ENCODE peak calls at places on chromosomes 12 and 14, in eight cellular contexts. G is body of pancreas, M is A549, S is Peyer's patch, J is adrenal gland, B is tibial nerve, U is right lobe of liver, V is spleen. E is an unnamed sample.

GRCh38 chr12:75020068-75020557 is 189.5 kb downstream of the KCNC2 start:
- DNase-seq in V (no peak), J (no peak), G (no peak), S (no peak), M (no peak), U (no peak), B (no peak), E (no peak)

GRCh38 chr12:571795-572531 is 91.3 kb downstream of the NINJ2 start:
- DNase-seq in B (no peak), S (peak; percentile 48), G (no peak), V (no peak), M (peak; percentile 55), U (no peak), J (peak; percentile 63), E (no peak)

GRCh38 chr12:64103821-64104220 is 118.3 kb downstream of the KICS2 start:
- DNase-seq in V (no peak), B (no peak), S (no peak), J (no peak), G (no peak), U (no peak), M (no peak), E (no peak)

GRCh38 chr12:27595231-27595642 is 71.2 kb downstream of the PPFIBP1 start:
- DNase-seq in U (no peak), V (no peak), B (peak; percentile 92), M (no peak), J (peak; percentile 48), G (peak; percentile 53), S (no peak), E (no peak)

GRCh38 chr14:102849522-102850379 is 72.5 kb downstream of the TRAF3 start:
- DNase-seq in J (no peak), U (no peak), S (peak; percentile 66), M (no peak), G (no peak), V (no peak), B (no peak), E (peak; percentile 30)

GRCh38 chr14:93456356-93456755 is 25.6 kb downstream of the UNC79 start:
- DNase-seq in V (no peak), M (no peak), U (no peak), S (no peak), G (no peak), J (no peak), B (no peak), E (no peak)

GRCh38 chr14:65639216-65639615 is 226.7 kb downstream of the FUT8 start:
- DNase-seq in M (no peak), U (no peak), J (no peak), V (no peak), G (no peak), B (no peak), S (no peak), E (no peak)

GRCh38 chr12:111029732-111030131 is 109.4 kb upstream of the MYL2 start:
- DNase-seq in V (peak; percentile 15), M (no peak), S (no peak), G (no peak), J (no peak), U (no peak), B (no peak), E (no peak)

GRCh38 chr12:30985814-30986452 is 59.4 kb downstream of the TSPAN11 start:
- DNase-seq in G (peak; percentile 59), M (peak; percentile 73), V (no peak), S (peak; percentile 63), J (peak; percentile 51), U (peak; percentile 57), B (peak; percentile 33), E (peak; percentile 10)

GRCh38 chr14:67627519-67627918 is 7.8 kb downstream of the ARG2 start:
- DNase-seq in B (no peak), J (no peak), V (no peak), G (no peak), U (no peak), M (no peak), S (no peak), E (no peak)

GRCh38 chr14:98136420-98136819 is 1135.6 kb downstream of the BCL11B start:
- DNase-seq in M (no peak), B (no peak), G (no peak), S (no peak), V (no peak), U (no peak), J (no peak), E (no peak)

GRCh38 chr14:90551733-90552464 is 155.1 kb downstream of the CALM1 start:
- DNase-seq in V (peak; percentile 56), U (no peak), J (no peak), M (no peak), B (no peak), S (peak; percentile 40), G (no peak), E (no peak)

GRCh38 chr12:106976013-106976658 is 10.8 kb downstream of the MTERF2 start:
- DNase-seq in B (no peak), M (no peak), V (no peak), U (no peak), S (no peak), G (no peak), J (no peak), E (peak; percentile 15)

GRCh38 chr14:60757617-60758016 is 23.1 kb downstream of the MNAT1 start:
- DNase-seq in B (no peak), G (no peak), J (no peak), S (no peak), U (no peak), M (no peak), V (no peak), E (no peak)

GRCh38 chr12:1552978-1553471 is 41.4 kb downstream of the FBXL14 start:
- DNase-seq in B (no peak), S (no peak), U (no peak), G (no peak), J (no peak), V (no peak), M (no peak), E (no peak)

GRCh38 chr12:6039894-6040601 is 84.4 kb downstream of the VWF start:
- DNase-seq in S (no peak), M (peak; percentile 72), G (peak; percentile 62), B (peak; percentile 71), V (no peak), J (peak; percentile 53), U (peak; percentile 47), E (peak; percentile 72)

GRCh38 chr12:38904932-38905479 is 385 bp downstream of the CPNE8 start:
- DNase-seq in U (peak; percentile 93), G (peak; percentile 81), S (peak; percentile 66), J (peak; percentile 79), V (peak; percentile 93), M (peak; percentile 79), B (peak; percentile 79), E (peak; percentile 49)

GRCh38 chr12:46221255-46222128 is 47.4 kb downstream of the SLC38A1 start:
- DNase-seq in S (no peak), G (no peak), U (no peak), J (no peak), B (no peak), V (no peak), M (no peak), E (peak; percentile 43)

DNA sequence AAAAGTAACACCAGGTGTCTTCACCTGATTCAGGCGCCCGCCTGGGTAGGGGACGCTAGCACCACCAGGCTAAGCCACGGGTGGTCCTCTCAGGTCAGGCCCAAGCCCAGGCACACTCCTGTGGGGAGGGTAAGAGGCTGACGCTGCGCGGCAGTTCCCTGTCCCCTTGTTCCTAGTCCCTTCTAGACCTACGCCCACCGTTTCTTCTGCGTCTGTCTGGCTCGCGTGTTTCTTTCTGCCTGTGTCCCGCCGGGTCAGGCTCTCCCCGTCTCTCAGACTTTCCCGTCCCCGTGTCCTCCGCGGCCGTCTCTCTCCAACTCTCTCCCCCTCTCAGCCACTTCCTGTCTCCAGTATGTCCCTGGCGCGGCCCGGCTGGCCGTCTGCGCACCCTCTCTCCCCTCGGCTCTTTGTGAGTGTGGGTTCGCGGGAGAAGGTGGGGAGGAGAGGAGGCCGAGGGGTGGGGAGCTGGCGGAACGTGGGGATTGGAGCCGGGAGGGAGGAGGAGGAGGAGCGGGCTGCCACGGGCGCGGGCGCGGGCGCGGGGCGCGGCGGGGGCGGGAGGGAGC is 3.1 kb upstream of the TNS2 start:
- DNase-seq in B (peak; percentile 92), U (no peak), J (peak; percentile 87), S (no peak), G (peak; percentile 91), V (no peak), M (peak; percentile 81), E (peak; percentile 59)
- TF ChIP-seq POLR2A in B (peak; percentile 96), U (peak; percentile 92), J (peak; percentile 99), S (peak; percentile 89), G (peak; percentile 99), V (peak; percentile 71), M (peak; percentile 79), E (peak; percentile 26)

GRCh38 chr12:67766370-67766769 is 117.8 kb downstream of the DYRK2 start:
- DNase-seq in G (no peak), M (no peak), U (no peak), V (no peak), S (no peak), J (no peak), B (no peak), E (no peak)

GRCh38 chr12:67760586-67761275 is 112.2 kb downstream of the DYRK2 start:
- DNase-seq in B (no peak), M (no peak), J (no peak), V (no peak), U (no peak), G (no peak), S (no peak), E (no peak)

GRCh38 chr12:67765969-67766368 is 117.4 kb downstream of the DYRK2 start:
- DNase-seq in B (no peak), V (no peak), G (no peak), U (no peak), S (no peak), J (no peak), M (no peak), E (no peak)

GRCh38 chr12:67764055-67764454 is 115.5 kb downstream of the DYRK2 start:
- DNase-seq in B (no peak), M (no peak), U (no peak), G (no peak), V (no peak), J (no peak), S (no peak), E (no peak)

GRCh38 chr12:67764946-67765619 is 116.5 kb downstream of the DYRK2 start:
- DNase-seq in G (peak; percentile 72), U (no peak), S (no peak), M (no peak), B (no peak), V (no peak), J (no peak), E (no peak)
- TF ChIP-seq POLR2A in G (no peak), U (no peak), S (no peak), M (no peak), B (no peak), V (no peak), J (no peak), E (no peak)

DNA sequence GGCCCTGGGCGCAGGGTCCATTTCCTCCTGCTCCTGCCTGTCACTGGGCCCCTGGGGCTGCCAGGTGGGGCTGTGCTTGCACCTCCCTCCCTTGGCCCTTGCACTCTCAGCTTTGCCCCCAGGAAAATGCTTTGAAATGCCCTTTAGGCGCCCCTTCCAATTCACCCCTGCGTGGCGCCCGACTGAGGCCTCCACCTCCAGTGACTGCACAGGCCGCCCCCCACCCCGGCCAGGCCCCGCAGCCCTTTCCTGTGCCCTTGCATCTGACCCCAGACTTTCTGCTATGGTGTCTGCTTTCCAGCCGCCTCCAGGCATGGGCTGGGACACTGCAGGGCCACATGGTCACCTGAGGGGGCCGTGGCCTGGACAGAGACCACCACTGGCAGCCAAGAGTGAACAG is 17.4 kb downstream of the DDX54 start:
- DNase-seq in J (no peak), M (no peak), G (no peak), V (no peak), B (no peak), U (no peak), S (no peak), E (no peak)
- TF ChIP-seq POLR2A in J (no peak), M (no peak), G (no peak), V (no peak), B (no peak), U (no peak), S (no peak), E (no peak)

GRCh38 chr12:7060353-7060954 is at the start of gene C1S:
- DNase-seq in M (peak; percentile 93), U (peak; percentile 72), J (peak; percentile 53), V (no peak), B (peak; percentile 85), S (no peak), G (peak; percentile 64), E (no peak)
- TF ChIP-seq POLR2A in M (peak; percentile 30), U (peak; percentile 93), J (peak; percentile 57), V (no peak), B (peak; percentile 65), S (no peak), G (peak; percentile 65), E (no peak)